ENCODE peak calls at places on chromosomes 11 and 22, in nine cellular contexts. One of them, this sample, is unnamed.

GRCh38 chr22:50074551-50075042 is 10.6 kb downstream of the MLC1 start:
- DNase-seq in NCI-H1105: no peak
- DNase-seq in CD4-positive, CD25-positive, alpha-beta regulatory T cell: no peak
- DNase-seq in HTR-8/SVneo: no peak
- DNase-seq in T-cell: no peak
- DNase-seq in WTC11: no peak
- DNase-seq in activated naive CD4-positive, alpha-beta T cell: no peak
- DNase-seq in ACHN: no peak
- DNase-seq in dorsolateral prefrontal cortex: no peak
- DNase-seq in this sample: no peak

GRCh38 chr22:28609921-28610320 is 69.7 kb downstream of the TTC28 start:
- DNase-seq in NCI-H1105: no peak
- DNase-seq in CD4-positive, CD25-positive, alpha-beta regulatory T cell: no peak
- DNase-seq in HTR-8/SVneo: no peak
- DNase-seq in T-cell: no peak
- DNase-seq in WTC11: no peak
- DNase-seq in activated naive CD4-positive, alpha-beta T cell: no peak
- DNase-seq in ACHN: no peak
- DNase-seq in dorsolateral prefrontal cortex: no peak
- DNase-seq in this sample: no peak

GRCh38 chr11:1384206-1384965 is 5.3 kb upstream of the BRSK2 start:
- DNase-seq in NCI-H1105: no peak
- DNase-seq in CD4-positive, CD25-positive, alpha-beta regulatory T cell: no peak
- DNase-seq in HTR-8/SVneo: no peak
- DNase-seq in T-cell: no peak
- DNase-seq in WTC11: no peak
- DNase-seq in activated naive CD4-positive, alpha-beta T cell: no peak
- DNase-seq in ACHN: no peak
- DNase-seq in dorsolateral prefrontal cortex: no peak
- DNase-seq in this sample: no peak

GRCh38 chr11:114078423-114078822 is 18.9 kb downstream of the ZBTB16 start:
- DNase-seq in NCI-H1105: no peak
- DNase-seq in CD4-positive, CD25-positive, alpha-beta regulatory T cell: no peak
- DNase-seq in HTR-8/SVneo: no peak
- DNase-seq in T-cell: no peak
- DNase-seq in WTC11: no peak
- DNase-seq in activated naive CD4-positive, alpha-beta T cell: no peak
- DNase-seq in ACHN: no peak
- DNase-seq in dorsolateral prefrontal cortex: no peak
- DNase-seq in this sample: no peak

GRCh38 chr11:90855531-90855930 is 632.7 kb upstream of the CHORDC1 start:
- DNase-seq in NCI-H1105: no peak
- DNase-seq in CD4-positive, CD25-positive, alpha-beta regulatory T cell: no peak
- DNase-seq in HTR-8/SVneo: no peak
- DNase-seq in T-cell: no peak
- DNase-seq in WTC11: no peak
- DNase-seq in activated naive CD4-positive, alpha-beta T cell: no peak
- DNase-seq in ACHN: no peak
- DNase-seq in dorsolateral prefrontal cortex: no peak
- DNase-seq in this sample: no peak

GRCh38 chr22:35835998-35836691 is 118.5 kb downstream of the APOL5 start:
- DNase-seq in NCI-H1105: peak
- DNase-seq in CD4-positive, CD25-positive, alpha-beta regulatory T cell: no peak
- DNase-seq in HTR-8/SVneo: peak
- DNase-seq in T-cell: no peak
- DNase-seq in WTC11: peak
- DNase-seq in activated naive CD4-positive, alpha-beta T cell: no peak
- DNase-seq in ACHN: peak
- DNase-seq in dorsolateral prefrontal cortex: no peak
- DNase-seq in this sample: peak

GRCh38 chr22:20586403-20586745 is 79.0 kb downstream of the MED15 start:
- DNase-seq in NCI-H1105: no peak
- DNase-seq in CD4-positive, CD25-positive, alpha-beta regulatory T cell: no peak
- DNase-seq in HTR-8/SVneo: no peak
- DNase-seq in T-cell: no peak
- DNase-seq in WTC11: no peak
- DNase-seq in activated naive CD4-positive, alpha-beta T cell: no peak
- DNase-seq in ACHN: no peak
- DNase-seq in dorsolateral prefrontal cortex: no peak
- DNase-seq in this sample: no peak

GRCh38 chr11:5701184-5701583 is 11.6 kb downstream of the TRIM22 start:
- DNase-seq in NCI-H1105: no peak
- DNase-seq in CD4-positive, CD25-positive, alpha-beta regulatory T cell: no peak
- DNase-seq in HTR-8/SVneo: no peak
- DNase-seq in T-cell: no peak
- DNase-seq in WTC11: no peak
- DNase-seq in activated naive CD4-positive, alpha-beta T cell: no peak
- DNase-seq in ACHN: no peak
- DNase-seq in dorsolateral prefrontal cortex: no peak
- DNase-seq in this sample: no peak